ENCODE peak calls at places on chromosomes 2 and 18, in eight cellular contexts. H, A, E, F, R, C, U and S are unnamed samples.

GRCh38 chr2:10989782-10990181 is 78.0 kb downstream of the KCNF1 start:
- DNase-seq in H (no peak), A (no peak), E (no peak), F (no peak), R (no peak), C (no peak), U (no peak), S (no peak)

GRCh38 chr2:111145103-111145760 is 24.5 kb downstream of the BCL2L11 start:
- DNase-seq in H (no peak), A (no peak), E (no peak), F (no peak), R (no peak), C (no peak), U (no peak), S (no peak)

GRCh38 chr2:144362401-144362800 is 157.5 kb downstream of the ZEB2 start:
- DNase-seq in H (no peak), A (no peak), E (peak; percentile 63), F (no peak), R (no peak), C (no peak), U (no peak), S (no peak)

GRCh38 chr2:68319397-68320117 is at the start of gene CNRIP1:
- DNase-seq in H (peak; percentile 34), A (peak; percentile 18), E (peak; percentile 53), F (peak; percentile 27), R (peak; percentile 59), C (peak; percentile 72), U (no peak), S (peak; percentile 4)

GRCh38 chr18:51857989-51858388 is 482.0 kb upstream of the DCC start:
- DNase-seq in H (no peak), A (no peak), E (no peak), F (no peak), R (no peak), C (no peak), U (no peak), S (no peak)

GRCh38 chr2:43225093-43225787 is 1.2 kb downstream of the ZFP36L2 start:
- DNase-seq in H (no peak), A (no peak), E (peak; percentile 34), F (peak; percentile 67), R (peak; percentile 73), C (peak; percentile 28), U (no peak), S (peak; percentile 85)

GRCh38 chr2:15626967-15627366 is 35.3 kb downstream of the DDX1 start:
- DNase-seq in H (no peak), A (no peak), E (no peak), F (no peak), R (no peak), C (no peak), U (no peak), S (no peak)

GRCh38 chr18:10041180-10041579 is 127.4 kb downstream of the VAPA start:
- DNase-seq in H (peak; percentile 58), A (no peak), E (peak; percentile 43), F (no peak), R (no peak), C (no peak), U (no peak), S (no peak)

GRCh38 chr18:78241535-78242306 is 737.9 kb upstream of the SALL3 start:
- DNase-seq in H (no peak), A (no peak), E (no peak), F (no peak), R (no peak), C (no peak), U (no peak), S (no peak)

GRCh38 chr2:1563943-1564342 is 150.7 kb downstream of the TPO start:
- DNase-seq in H (no peak), A (no peak), E (no peak), F (no peak), R (no peak), C (no peak), U (no peak), S (peak; percentile 20)

GRCh38 chr18:48195782-48196181 is 213.4 kb downstream of the ZBTB7C start:
- DNase-seq in H (no peak), A (no peak), E (no peak), F (no peak), R (no peak), C (no peak), U (no peak), S (no peak)

DNA sequence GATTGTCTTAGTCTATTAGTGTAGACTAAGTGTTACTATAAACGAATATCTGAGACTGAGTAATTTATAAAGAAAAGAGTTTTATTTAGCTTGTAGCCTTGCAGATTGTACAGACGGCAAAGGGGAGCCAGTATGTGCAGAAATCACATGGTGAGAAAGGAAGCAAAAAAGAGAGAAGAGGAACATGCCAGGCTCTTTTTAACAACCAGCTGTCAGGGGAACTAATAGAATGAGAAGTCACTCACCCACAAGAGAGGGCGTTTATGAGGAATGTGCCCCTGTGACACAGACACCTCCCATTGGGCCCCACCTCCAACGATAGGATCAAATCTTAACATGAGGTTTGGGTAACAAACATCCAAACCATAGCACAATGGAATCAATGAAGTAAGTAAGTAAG is 20.6 kb upstream of the ZNF804A start:
- DNase-seq in H (no peak), A (no peak), E (no peak), F (no peak), R (no peak), C (no peak), U (no peak), S (no peak)
- TF ChIP-seq CTCF in H (no peak), A (no peak), E (no peak), F (no peak), R (no peak), C (no peak), U (no peak), S (no peak)

GRCh38 chr2:226794077-226794670 is 5.4 kb downstream of the IRS1 start:
- DNase-seq in H (no peak), A (no peak), E (no peak), F (no peak), R (no peak), C (no peak), U (no peak), S (no peak)

GRCh38 chr2:226796012-226796839 is 3.4 kb downstream of the IRS1 start:
- DNase-seq in H (no peak), A (no peak), E (no peak), F (no peak), R (peak; percentile 72), C (no peak), U (no peak), S (peak; percentile 2)

GRCh38 chr2:226796840-226797288 is 2.8 kb downstream of the IRS1 start:
- DNase-seq in H (no peak), A (no peak), E (no peak), F (peak; percentile 55), R (peak; percentile 67), C (peak; percentile 48), U (no peak), S (peak; percentile 33)

GRCh38 chr2:226794751-226795171 is 4.9 kb downstream of the IRS1 start:
- DNase-seq in H (no peak), A (no peak), E (peak; percentile 57), F (no peak), R (peak; percentile 55), C (no peak), U (no peak), S (no peak)

GRCh38 chr2:226795281-226796011 is 4.2 kb downstream of the IRS1 start:
- DNase-seq in H (no peak), A (no peak), E (no peak), F (peak; percentile 30), R (peak; percentile 50), C (no peak), U (no peak), S (peak; percentile 4)
- TF ChIP-seq CTCF in H (no peak), A (no peak), E (peak; percentile 44), F (no peak), R (no peak), C (no peak), U (no peak), S (no peak)

GRCh38 chr18:7844017-7844416 is 276.9 kb downstream of the PTPRM start:
- DNase-seq in H (no peak), A (no peak), E (no peak), F (no peak), R (no peak), C (no peak), U (no peak), S (no peak)
- TF ChIP-seq CTCF in H (no peak), A (no peak), E (no peak), F (no peak), R (no peak), C (no peak), U (no peak), S (no peak)

GRCh38 chr18:35343936-35344735 is at the start of gene ZNF24:
- DNase-seq in H (peak; percentile 89), A (peak; percentile 88), E (peak; percentile 92), F (peak; percentile 96), R (peak; percentile 99), C (peak; percentile 96), U (peak; percentile 77), S (peak; percentile 96)
- TF ChIP-seq CTCF in H (no peak), A (no peak), E (no peak), F (no peak), R (no peak), C (no peak), U (no peak), S (no peak)

DNA sequence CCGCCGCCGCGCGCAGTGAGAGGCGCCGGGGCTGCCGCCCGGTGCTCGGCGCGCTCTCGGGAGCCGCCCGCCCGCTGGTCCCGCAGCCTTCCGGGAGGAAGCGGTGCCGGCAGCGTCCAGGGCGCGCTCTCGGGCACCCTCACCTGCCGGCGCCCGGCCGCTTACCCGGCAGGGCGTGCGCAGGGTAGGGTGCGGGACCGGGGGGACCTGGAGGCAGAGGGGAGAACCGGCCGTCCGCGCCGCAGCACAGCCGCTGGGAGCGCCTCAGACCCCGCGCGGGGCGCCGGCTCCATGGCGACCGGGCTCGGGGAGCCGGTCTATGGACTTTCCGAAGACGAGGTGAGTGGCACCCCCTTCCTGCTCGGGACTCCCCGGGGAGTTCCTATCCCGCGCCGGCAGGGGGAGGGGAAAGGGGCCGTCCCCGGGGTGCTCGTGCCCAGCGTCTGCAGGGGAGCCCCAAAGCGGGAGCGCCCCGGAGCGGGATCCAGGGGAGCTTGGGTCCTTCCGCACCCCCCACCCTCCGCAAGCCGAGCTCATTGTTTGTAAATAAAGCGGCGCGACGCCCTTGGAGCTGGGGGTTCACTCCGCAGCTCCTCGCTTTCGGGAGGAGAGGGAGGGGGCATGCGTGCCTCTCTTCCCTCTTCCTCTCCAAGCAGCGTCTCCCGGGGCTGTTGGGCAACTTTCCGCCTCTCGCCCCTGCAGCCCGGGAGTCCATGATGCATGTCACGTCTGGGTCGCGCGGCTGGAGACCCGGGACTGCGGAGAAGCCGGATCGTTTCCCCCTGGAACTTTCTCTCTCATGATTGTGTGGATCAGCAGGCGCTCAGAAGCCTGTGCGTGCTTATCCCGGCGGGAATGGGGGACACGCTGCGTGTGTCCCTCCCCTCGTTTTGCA is 591 bp downstream of the NEDD4L start:
- DNase-seq in H (peak; percentile 23), A (peak; percentile 32), E (no peak), F (peak; percentile 52), R (peak; percentile 63), C (peak; percentile 57), U (peak; percentile 7), S (peak; percentile 67)
- TF ChIP-seq CTCF in H (no peak), A (no peak), E (no peak), F (no peak), R (peak; percentile 18), C (peak; percentile 45), U (peak; percentile 18), S (no peak)

GRCh38 chr18:25223899-25224607 is 127.9 kb downstream of the ZNF521 start:
- DNase-seq in H (no peak), A (no peak), E (no peak), F (no peak), R (no peak), C (no peak), U (no peak), S (no peak)
- TF ChIP-seq CTCF in H (no peak), A (no peak), E (no peak), F (no peak), R (no peak), C (no peak), U (no peak), S (no peak)

GRCh38 chr2:142140434-142140845 is 9.6 kb upstream of the LRP1B start:
- DNase-seq in H (no peak), A (no peak), E (no peak), F (no peak), R (no peak), C (no peak), U (no peak), S (no peak)
- TF ChIP-seq CTCF in H (peak; percentile 43), A (peak; percentile 75), E (peak; percentile 42), F (peak; percentile 18), R (peak; percentile 42), C (peak; percentile 75), U (peak; percentile 51), S (no peak)